ENCODE peak calls at places on chromosome 7, in four cellular contexts. One of them, this sample, is unnamed.
A peak's percentile ranks its signal among the peaks of the same experiment; 100 is the strongest.

GRCh38 chr7:127879436-127879835 is 151.8 kb downstream of the LRRC4 start:
- DNase-seq in IMR-90: no peak
- DNase-seq in endodermal cell: no peak
- DNase-seq in cardiac muscle cell: no peak
- DNase-seq in this sample: no peak

GRCh38 chr7:1815051-1815481 is 145.0 kb downstream of the ELFN1 start:
- DNase-seq in IMR-90: peak; percentile 17
- DNase-seq in endodermal cell: no peak
- DNase-seq in cardiac muscle cell: no peak
- DNase-seq in this sample: no peak

GRCh38 chr7:80134536-80135305 is at the start of gene GNAI1:
- DNase-seq in IMR-90: peak; percentile 74
- DNase-seq in endodermal cell: peak; percentile 93
- DNase-seq in cardiac muscle cell: peak; percentile 87
- DNase-seq in this sample: no peak

GRCh38 chr7:110784749-110785148 is 306.2 kb upstream of the LRRN3 start:
- DNase-seq in IMR-90: no peak
- DNase-seq in endodermal cell: no peak
- DNase-seq in cardiac muscle cell: no peak
- DNase-seq in this sample: no peak

GRCh38 chr7:131388126-131388525 is 60.5 kb downstream of the MKLN1 start:
- DNase-seq in IMR-90: no peak
- DNase-seq in endodermal cell: no peak
- DNase-seq in cardiac muscle cell: no peak
- DNase-seq in this sample: no peak

GRCh38 chr7:17084166-17084475 is 202.3 kb upstream of the AGR3 start:
- DNase-seq in IMR-90: no peak
- DNase-seq in endodermal cell: no peak
- DNase-seq in cardiac muscle cell: no peak
- DNase-seq in this sample: no peak

GRCh38 chr7:18975689-18976280 is 141.7 kb downstream of the TWIST1 start:
- DNase-seq in IMR-90: no peak
- DNase-seq in endodermal cell: no peak
- DNase-seq in cardiac muscle cell: no peak
- DNase-seq in this sample: no peak

GRCh38 chr7:85659364-85659763 is 472.5 kb upstream of the SEMA3D start:
- DNase-seq in IMR-90: peak; percentile 5
- DNase-seq in endodermal cell: no peak
- DNase-seq in cardiac muscle cell: peak; percentile 6
- DNase-seq in this sample: no peak

GRCh38 chr7:131819891-131820290 is 263.5 kb upstream of the PODXL start:
- DNase-seq in IMR-90: no peak
- DNase-seq in endodermal cell: peak; percentile 59
- DNase-seq in cardiac muscle cell: no peak
- DNase-seq in this sample: no peak

GRCh38 chr7:75711634-75712494 is 26.9 kb downstream of the HIP1 start:
- DNase-seq in IMR-90: peak; percentile 49
- DNase-seq in endodermal cell: no peak
- DNase-seq in cardiac muscle cell: peak; percentile 66
- DNase-seq in this sample: no peak

GRCh38 chr7:39838326-39838725 is 111.7 kb upstream of the CDK13 start:
- DNase-seq in IMR-90: peak; percentile 9
- DNase-seq in endodermal cell: no peak
- DNase-seq in cardiac muscle cell: peak; percentile 86
- DNase-seq in this sample: no peak

GRCh38 chr7:140358024-140358770 is 40.1 kb downstream of the SLC37A3 start:
- DNase-seq in IMR-90: no peak
- DNase-seq in endodermal cell: no peak
- DNase-seq in cardiac muscle cell: no peak
- DNase-seq in this sample: no peak

GRCh38 chr7:55305130-55305529 is 60.0 kb upstream of the LANCL2 start:
- DNase-seq in IMR-90: no peak
- DNase-seq in endodermal cell: no peak
- DNase-seq in cardiac muscle cell: no peak
- DNase-seq in this sample: no peak

GRCh38 chr7:22841954-22842353 is 19.3 kb upstream of the TOMM7 start:
- DNase-seq in IMR-90: peak; percentile 47
- DNase-seq in endodermal cell: peak; percentile 60
- DNase-seq in cardiac muscle cell: no peak
- DNase-seq in this sample: no peak

GRCh38 chr7:6636741-6637543 is at the start of gene ZNF316:
- DNase-seq in IMR-90: peak; percentile 38
- DNase-seq in endodermal cell: no peak
- DNase-seq in cardiac muscle cell: peak; percentile 62
- DNase-seq in this sample: no peak

GRCh38 chr7:132084776-132085388 is 491.4 kb downstream of the PLXNA4 start:
- DNase-seq in IMR-90: peak; percentile 11
- DNase-seq in endodermal cell: peak; percentile 62
- DNase-seq in cardiac muscle cell: peak; percentile 35
- DNase-seq in this sample: no peak

GRCh38 chr7:51376420-51377092 is 59.9 kb upstream of the COBL start:
- DNase-seq in IMR-90: no peak
- DNase-seq in endodermal cell: no peak
- DNase-seq in cardiac muscle cell: peak; percentile 27
- DNase-seq in this sample: no peak

GRCh38 chr7:91722831-91723230 is 157.7 kb downstream of the MTERF1 start:
- DNase-seq in IMR-90: no peak
- DNase-seq in endodermal cell: no peak
- DNase-seq in cardiac muscle cell: no peak
- DNase-seq in this sample: no peak

GRCh38 chr7:91713669-91714068 is 166.8 kb downstream of the MTERF1 start:
- DNase-seq in IMR-90: no peak
- DNase-seq in endodermal cell: no peak
- DNase-seq in cardiac muscle cell: no peak
- DNase-seq in this sample: no peak

GRCh38 chr7:91718071-91718470 is 162.4 kb downstream of the MTERF1 start:
- DNase-seq in IMR-90: no peak
- DNase-seq in endodermal cell: peak; percentile 59
- DNase-seq in cardiac muscle cell: peak; percentile 11
- DNase-seq in this sample: no peak

GRCh38 chr7:91720255-91720937 is 160.1 kb downstream of the MTERF1 start:
- DNase-seq in IMR-90: peak; percentile 1
- DNase-seq in endodermal cell: no peak
- DNase-seq in cardiac muscle cell: peak; percentile 25
- DNase-seq in this sample: no peak

GRCh38 chr7:91719008-91719407 is 161.5 kb downstream of the MTERF1 start:
- DNase-seq in IMR-90: no peak
- DNase-seq in endodermal cell: no peak
- DNase-seq in cardiac muscle cell: no peak
- DNase-seq in this sample: no peak
- H3K36me3 ChIP-seq in IMR-90: no peaks in the 10 kb centered on the region
- H3K36me3 ChIP-seq in endodermal cell: no peaks in the 10 kb centered on the region
- H3K36me3 ChIP-seq in cardiac muscle cell: no peaks in the 10 kb centered on the region
- H3K36me3 ChIP-seq in this sample: no peaks in the 10 kb centered on the region

GRCh38 chr7:134879815-134880475 is 100.5 kb downstream of the CALD1 start:
- DNase-seq in IMR-90: no peak
- DNase-seq in endodermal cell: no peak
- DNase-seq in cardiac muscle cell: no peak
- DNase-seq in this sample: no peak

GRCh38 chr7:134875867-134876266 is 96.4 kb downstream of the CALD1 start:
- DNase-seq in IMR-90: peak; percentile 80
- DNase-seq in endodermal cell: no peak
- DNase-seq in cardiac muscle cell: peak; percentile 77
- DNase-seq in this sample: peak; percentile 57

GRCh38 chr7:134882481-134882880 is 103.0 kb downstream of the CALD1 start:
- DNase-seq in IMR-90: no peak
- DNase-seq in endodermal cell: no peak
- DNase-seq in cardiac muscle cell: no peak
- DNase-seq in this sample: no peak

GRCh38 chr7:134874407-134874806 is 95.0 kb downstream of the CALD1 start:
- DNase-seq in IMR-90: no peak
- DNase-seq in endodermal cell: no peak
- DNase-seq in cardiac muscle cell: no peak
- DNase-seq in this sample: no peak

GRCh38 chr7:134878731-134879295 is 99.4 kb downstream of the CALD1 start:
- DNase-seq in IMR-90: no peak
- DNase-seq in endodermal cell: no peak
- DNase-seq in cardiac muscle cell: no peak
- DNase-seq in this sample: no peak
- TF ChIP-seq CTCF in IMR-90: no peak
- TF ChIP-seq CTCF in endodermal cell: no peak
- TF ChIP-seq CTCF in cardiac muscle cell: no peak
- TF ChIP-seq CTCF in this sample: no peak

DNA sequence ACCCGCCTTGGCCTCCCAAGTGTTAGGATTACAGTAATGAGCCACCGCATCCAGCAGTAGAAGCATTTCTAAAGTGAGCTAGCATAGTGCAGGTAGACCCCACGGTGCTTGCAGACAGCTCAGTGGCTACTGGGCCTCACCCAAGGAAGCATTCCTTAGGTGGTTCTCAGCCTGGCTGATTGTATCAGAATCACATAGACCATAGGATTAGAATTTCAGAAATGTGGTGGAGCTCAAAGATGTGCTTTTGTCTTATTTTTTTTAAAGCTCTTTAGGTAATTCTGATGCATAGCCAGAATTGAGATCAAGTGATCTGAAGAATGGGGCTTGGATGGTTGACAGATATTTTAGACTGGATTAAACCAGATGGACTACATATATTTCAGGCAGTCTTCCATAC is 10.9 kb downstream of the ANLN start:
- DNase-seq in IMR-90: peak; percentile 57
- DNase-seq in endodermal cell: no peak
- DNase-seq in cardiac muscle cell: peak; percentile 22
- DNase-seq in this sample: no peak
- H3K36me3 ChIP-seq in IMR-90: peaks cover 7% of the 10 kb centered on the region
- H3K36me3 ChIP-seq in endodermal cell: peaks cover 80% of the 10 kb centered on the region
- H3K36me3 ChIP-seq in cardiac muscle cell: no peaks in the 10 kb centered on the region
- H3K36me3 ChIP-seq in this sample: no peaks in the 10 kb centered on the region

GRCh38 chr7:93601363-93601762 is 26.8 kb upstream of the CALCR start:
- DNase-seq in IMR-90: no peak
- DNase-seq in endodermal cell: no peak
- DNase-seq in cardiac muscle cell: no peak
- DNase-seq in this sample: no peak
- TF ChIP-seq CTCF in IMR-90: no peak
- TF ChIP-seq CTCF in endodermal cell: peak; percentile 55
- TF ChIP-seq CTCF in cardiac muscle cell: no peak
- TF ChIP-seq CTCF in this sample: no peak

GRCh38 chr7:149197675-149198074 is 2.3 kb downstream of the ZNF282 start:
- DNase-seq in IMR-90: no peak
- DNase-seq in endodermal cell: no peak
- DNase-seq in cardiac muscle cell: no peak
- DNase-seq in this sample: no peak

GRCh38 chr7:149198161-149198816 is 2.9 kb downstream of the ZNF282 start:
- DNase-seq in IMR-90: no peak
- DNase-seq in endodermal cell: no peak
- DNase-seq in cardiac muscle cell: no peak
- DNase-seq in this sample: no peak

GRCh38 chr7:149196151-149196704 is 882 bp downstream of the ZNF282 start:
- DNase-seq in IMR-90: no peak
- DNase-seq in endodermal cell: peak; percentile 69
- DNase-seq in cardiac muscle cell: no peak
- DNase-seq in this sample: no peak

GRCh38 chr7:149196705-149197171 is 1.4 kb downstream of the ZNF282 start:
- DNase-seq in IMR-90: no peak
- DNase-seq in endodermal cell: peak; percentile 67
- DNase-seq in cardiac muscle cell: no peak
- DNase-seq in this sample: no peak

DNA sequence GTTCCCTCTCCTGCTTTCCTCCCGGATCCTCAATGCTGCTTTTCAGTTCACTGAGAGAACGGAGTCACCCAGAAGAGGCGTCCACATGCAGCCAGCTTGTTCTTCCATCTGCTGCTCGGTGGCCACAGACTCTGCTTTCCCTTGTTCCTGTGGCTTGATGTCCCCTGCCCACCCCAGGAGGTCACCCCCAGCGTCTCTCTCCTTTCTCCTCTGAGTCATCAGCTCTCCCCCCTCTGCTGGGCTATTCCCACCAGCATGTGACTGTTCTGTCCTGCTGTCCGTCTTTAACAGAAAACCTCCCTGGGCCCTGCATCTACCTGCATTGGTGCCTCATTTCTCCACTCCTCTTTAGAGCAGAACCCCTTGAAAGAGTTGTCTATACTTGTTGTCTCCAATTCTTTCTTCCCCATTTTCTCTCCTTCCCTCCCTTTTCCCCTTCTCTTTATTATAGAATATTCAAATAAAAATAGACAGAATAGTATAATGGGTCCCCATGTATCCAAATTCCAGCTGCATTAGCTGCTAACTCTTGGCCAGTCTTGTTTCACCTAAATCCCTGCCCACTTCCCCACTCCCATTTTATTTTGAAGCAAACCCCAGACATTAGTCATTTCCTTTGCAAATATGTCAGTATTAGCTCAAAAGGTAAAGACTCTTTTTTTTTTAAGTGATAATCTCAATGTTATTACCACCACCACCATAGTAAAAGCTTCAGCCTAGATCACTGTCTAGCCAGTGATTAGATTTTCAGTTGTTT is 4.1 kb downstream of the ZNF282 start:
- DNase-seq in IMR-90: peak; percentile 37
- DNase-seq in endodermal cell: no peak
- DNase-seq in cardiac muscle cell: no peak
- DNase-seq in this sample: no peak
- H3K36me3 ChIP-seq in IMR-90: peaks cover 43% of the 10 kb centered on the region
- H3K36me3 ChIP-seq in endodermal cell: peaks cover 54% of the 10 kb centered on the region
- H3K36me3 ChIP-seq in cardiac muscle cell: peaks cover 43% of the 10 kb centered on the region
- H3K36me3 ChIP-seq in this sample: peaks cover 19% of the 10 kb centered on the region

DNA sequence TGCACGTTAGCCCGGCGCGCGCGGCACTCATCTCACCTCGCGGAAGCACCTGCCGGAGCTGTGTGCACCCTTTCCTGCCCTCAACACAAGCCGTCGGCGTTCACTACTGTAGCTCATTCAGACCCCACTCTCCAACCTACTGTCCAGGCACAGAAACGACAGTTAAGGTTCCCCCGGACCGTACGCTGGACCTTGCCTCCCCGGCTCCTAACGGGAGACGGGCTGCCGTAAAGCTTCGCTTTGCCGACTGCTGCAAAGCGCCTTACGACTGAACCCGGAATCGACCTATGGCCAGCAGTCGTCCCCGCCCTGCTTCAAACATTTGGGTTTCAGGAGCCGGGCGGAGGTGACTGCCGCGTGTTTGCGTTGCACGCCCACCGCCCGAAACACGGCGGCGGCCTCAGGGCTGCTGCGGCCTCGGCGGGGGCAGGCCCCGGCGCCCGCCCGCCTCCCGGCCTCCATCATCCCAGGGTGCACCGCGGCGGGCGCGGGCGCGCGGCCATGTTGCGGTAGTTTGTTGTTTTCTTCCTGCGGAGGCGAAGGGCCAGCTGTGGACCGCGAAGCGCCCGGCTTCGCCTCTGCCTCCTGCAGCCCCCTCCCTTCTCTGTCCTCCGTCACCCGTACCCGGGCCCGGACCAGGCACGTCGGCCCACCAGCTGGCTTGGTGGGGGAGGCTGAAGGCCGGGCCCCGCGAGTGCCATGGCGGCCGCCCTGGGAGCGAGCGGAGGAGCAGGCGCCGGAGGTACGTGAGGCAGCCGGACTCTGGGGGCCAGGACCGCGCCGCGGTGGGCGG is at the start of gene RBM33:
- DNase-seq in IMR-90: peak; percentile 83
- DNase-seq in endodermal cell: peak; percentile 93
- DNase-seq in cardiac muscle cell: peak; percentile 87
- DNase-seq in this sample: peak; percentile 27
- TF ChIP-seq CTCF in IMR-90: no peak
- TF ChIP-seq CTCF in endodermal cell: no peak
- TF ChIP-seq CTCF in cardiac muscle cell: no peak
- TF ChIP-seq CTCF in this sample: no peak

This sample was measured in BJ.